ENCODE peak calls at places on chromosomes 3 and 15, in six cellular contexts. J is tibial nerve, P is transverse colon, F is A549, N is H1, L is sigmoid colon. G is an unnamed sample.

GRCh38 chr3:11582123-11582968 is 61.4 kb downstream of the VGLL4 start:
- DNase-seq in J (peak; percentile 73), P (peak; percentile 52), F (no peak), N (no peak), L (peak; percentile 90), G (peak; percentile 86)

GRCh38 chr3:88005066-88005465 is 53.7 kb downstream of the CGGBP1 start:
- DNase-seq in J (no peak), P (no peak), F (peak; percentile 27), N (no peak), L (no peak), G (no peak)

GRCh38 chr3:128550113-128550440 is 57.1 kb upstream of the GATA2 start:
- DNase-seq in J (no peak), P (no peak), F (no peak), N (no peak), L (no peak), G (no peak)

GRCh38 chr3:192186508-192186907 is 540.8 kb downstream of the FGF12 start:
- DNase-seq in J (no peak), P (no peak), F (no peak), N (no peak), L (no peak), G (no peak)

GRCh38 chr15:89654311-89654761 is 931 bp downstream of the KIF7 start:
- DNase-seq in J (no peak), P (no peak), F (no peak), N (no peak), L (peak; percentile 51), G (no peak)

GRCh38 chr15:63481105-63481810 is 23.1 kb upstream of the USP3 start:
- DNase-seq in J (no peak), P (no peak), F (peak; percentile 54), N (no peak), L (no peak), G (no peak)

GRCh38 chr3:114706591-114707224 is 412.9 kb downstream of the TIGIT start:
- DNase-seq in J (no peak), P (no peak), F (peak; percentile 58), N (no peak), L (no peak), G (no peak)

GRCh38 chr3:160885791-160886286 is 129.8 kb downstream of the PPM1L start:
- DNase-seq in J (peak; percentile 64), P (peak; percentile 74), F (no peak), N (peak; percentile 17), L (peak; percentile 88), G (peak; percentile 53)

GRCh38 chr15:58374147-58374546 is 57.6 kb upstream of the LIPC start:
- DNase-seq in J (no peak), P (no peak), F (no peak), N (no peak), L (no peak), G (no peak)

GRCh38 chr3:14602006-14602803 is 49.4 kb upstream of the CCDC174 start:
- DNase-seq in J (no peak), P (no peak), F (peak; percentile 63), N (no peak), L (no peak), G (no peak)
- TF ChIP-seq EP300 in J (no peak), P (no peak), F (no peak), N (no peak), L (no peak), G (no peak)

GRCh38 chr3:101548527-101549105 is 13.1 kb upstream of the TRMT10C start:
- DNase-seq in J (no peak), P (no peak), F (no peak), N (no peak), L (no peak), G (no peak)

GRCh38 chr3:101542952-101543351 is 18.7 kb upstream of the TRMT10C start:
- DNase-seq in J (no peak), P (no peak), F (no peak), N (no peak), L (no peak), G (no peak)

GRCh38 chr3:101549473-101549872 is 12.2 kb upstream of the TRMT10C start:
- DNase-seq in J (no peak), P (no peak), F (no peak), N (no peak), L (no peak), G (no peak)

GRCh38 chr3:101544181-101544850 is 17.4 kb upstream of the TRMT10C start:
- DNase-seq in J (no peak), P (no peak), F (no peak), N (no peak), L (no peak), G (no peak)
- TF ChIP-seq EP300 in J (no peak), P (no peak), F (no peak), N (no peak), L (no peak), G (no peak)

DNA sequence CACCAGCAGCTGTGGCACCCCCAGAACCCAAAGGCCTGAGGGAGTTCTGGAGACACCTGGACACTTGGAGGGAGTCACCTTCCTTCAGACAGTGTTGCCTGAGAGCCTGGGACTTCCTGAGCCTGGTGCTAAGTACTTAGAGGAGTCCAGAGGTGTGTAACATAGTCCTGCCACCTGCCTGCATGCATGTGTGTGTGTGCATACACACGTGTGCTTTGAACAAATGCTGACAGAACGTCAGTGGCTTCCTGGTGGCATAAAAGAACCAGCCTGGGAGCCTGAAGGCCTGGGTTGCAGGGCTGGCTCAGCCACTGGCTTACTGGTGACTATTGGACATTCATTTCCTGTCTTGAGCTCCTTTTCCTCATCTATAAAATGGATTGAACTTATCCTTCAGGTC is 3.2 kb upstream of the CPN2 start:
- DNase-seq in J (no peak), P (no peak), F (no peak), N (no peak), L (no peak), G (no peak)
- TF ChIP-seq EP300 in J (no peak), P (no peak), F (no peak), N (no peak), L (no peak), G (no peak)

GRCh38 chr3:157532529-157533297 is 29.5 kb upstream of the VEPH1 start:
- DNase-seq in J (no peak), P (no peak), F (peak; percentile 58), N (peak; percentile 21), L (no peak), G (no peak)
- TF ChIP-seq EP300 in J (no peak), P (no peak), F (no peak), N (no peak), L (no peak), G (no peak)

GRCh38 chr3:15636028-15636709 is 34.6 kb downstream of the BTD start:
- DNase-seq in J (no peak), P (no peak), F (peak; percentile 58), N (no peak), L (no peak), G (no peak)
- TF ChIP-seq EP300 in J (no peak), P (no peak), F (peak; percentile 18), N (no peak), L (no peak), G (no peak)

DNA sequence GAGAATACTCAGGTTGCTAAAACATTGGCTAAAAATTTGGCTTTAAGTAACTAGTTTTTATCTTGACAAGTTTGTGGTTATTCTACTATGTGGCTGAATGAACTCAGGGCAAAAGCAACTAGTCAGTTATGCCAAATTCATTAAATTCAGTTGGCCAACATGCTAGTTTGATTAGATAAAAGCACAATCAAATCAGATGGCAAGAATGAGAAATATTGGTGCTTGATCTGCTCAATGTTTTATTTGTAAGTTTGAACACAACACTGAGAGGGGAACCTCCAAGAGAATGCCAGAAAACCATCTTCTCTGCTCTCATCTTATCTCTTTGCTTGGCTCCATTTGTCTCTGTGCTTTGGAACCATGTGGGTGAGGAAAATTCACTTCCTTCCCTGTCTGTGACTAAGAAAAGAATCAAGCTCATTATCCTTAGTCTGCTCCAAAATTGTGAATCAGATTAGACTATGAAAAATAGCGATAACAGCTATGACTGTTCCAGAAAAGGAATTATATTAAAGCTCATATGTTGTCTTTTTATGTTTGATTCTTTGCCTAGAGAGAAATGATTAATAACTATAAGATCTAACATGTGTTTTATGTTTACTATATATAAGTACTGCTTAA is 43.6 kb upstream of the DCBLD2 start:
- DNase-seq in J (no peak), P (no peak), F (no peak), N (no peak), L (no peak), G (no peak)
- TF ChIP-seq EP300 in J (no peak), P (no peak), F (no peak), N (no peak), L (no peak), G (no peak)

GRCh38 chr15:87496109-87496508 is 760.4 kb downstream of the NTRK3 start:
- DNase-seq in J (no peak), P (no peak), F (no peak), N (no peak), L (no peak), G (no peak)

GRCh38 chr15:87496795-87497194 is 759.7 kb downstream of the NTRK3 start:
- DNase-seq in J (no peak), P (no peak), F (no peak), N (no peak), L (no peak), G (no peak)

GRCh38 chr15:87498545-87498944 is 758.0 kb downstream of the NTRK3 start:
- DNase-seq in J (no peak), P (no peak), F (no peak), N (no peak), L (no peak), G (no peak)

GRCh38 chr15:87502173-87502572 is 754.4 kb downstream of the NTRK3 start:
- DNase-seq in J (no peak), P (no peak), F (no peak), N (no peak), L (no peak), G (no peak)

DNA sequence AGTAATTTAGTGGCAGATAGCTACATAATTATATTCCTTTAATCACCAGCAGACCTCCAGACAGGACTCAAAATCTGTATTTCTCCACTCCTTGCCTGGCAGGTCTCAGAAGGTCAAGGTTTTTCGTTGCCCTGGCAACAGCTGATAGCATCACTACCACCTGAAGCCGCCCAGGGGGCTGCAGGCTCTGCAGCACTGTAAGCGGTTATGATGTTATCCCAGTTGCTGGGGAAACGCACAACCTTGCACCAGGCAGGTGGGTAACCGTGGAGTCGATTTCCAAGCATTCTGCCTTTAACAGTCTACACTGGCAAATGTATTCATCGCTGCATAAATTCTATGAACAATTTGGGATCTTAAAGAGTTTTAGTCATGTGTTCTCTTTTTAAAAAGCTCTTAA is 756.3 kb downstream of the NTRK3 start:
- DNase-seq in J (no peak), P (no peak), F (no peak), N (no peak), L (no peak), G (no peak)
- TF ChIP-seq EP300 in J (no peak), P (no peak), F (no peak), N (no peak), L (no peak), G (no peak)

G was measured in ovary.